ENCODE peak calls at places on chromosomes 6 and 20, in eight cellular contexts. One of them, this sample, is unnamed.

GRCh38 chr6:69732640-69733039 is 64.2 kb downstream of the LMBRD1 start:
- DNase-seq in CD8-positive, alpha-beta memory T cell: no peak
- DNase-seq in mesendoderm: no peak
- DNase-seq in IMR-90: no peak
- DNase-seq in mammary epithelial cell: no peak
- DNase-seq in SK-N-SH: no peak
- DNase-seq in pancreas: no peak
- DNase-seq in breast epithelium: no peak
- DNase-seq in this sample: no peak

GRCh38 chr20:34250005-34250404 is 8.8 kb downstream of the ASIP start:
- DNase-seq in CD8-positive, alpha-beta memory T cell: no peak
- DNase-seq in mesendoderm: no peak
- DNase-seq in IMR-90: no peak
- DNase-seq in mammary epithelial cell: no peak
- DNase-seq in SK-N-SH: no peak
- DNase-seq in pancreas: no peak
- DNase-seq in breast epithelium: no peak
- DNase-seq in this sample: no peak

GRCh38 chr6:52356017-52356416 is 5.9 kb upstream of the PAQR8 start:
- DNase-seq in CD8-positive, alpha-beta memory T cell: no peak
- DNase-seq in mesendoderm: no peak
- DNase-seq in IMR-90: no peak
- DNase-seq in mammary epithelial cell: no peak
- DNase-seq in SK-N-SH: no peak
- DNase-seq in pancreas: no peak
- DNase-seq in breast epithelium: no peak
- DNase-seq in this sample: no peak

GRCh38 chr6:12483712-12484111 is 193.6 kb downstream of the EDN1 start:
- DNase-seq in CD8-positive, alpha-beta memory T cell: no peak
- DNase-seq in mesendoderm: no peak
- DNase-seq in IMR-90: peak; percentile 99
- DNase-seq in mammary epithelial cell: peak; percentile 91
- DNase-seq in SK-N-SH: no peak
- DNase-seq in pancreas: no peak
- DNase-seq in breast epithelium: no peak
- DNase-seq in this sample: no peak

GRCh38 chr6:127513425-127513824 is 5.7 kb downstream of the MTCL3 start:
- DNase-seq in CD8-positive, alpha-beta memory T cell: no peak
- DNase-seq in mesendoderm: no peak
- DNase-seq in IMR-90: no peak
- DNase-seq in mammary epithelial cell: no peak
- DNase-seq in SK-N-SH: no peak
- DNase-seq in pancreas: no peak
- DNase-seq in breast epithelium: no peak
- DNase-seq in this sample: no peak

GRCh38 chr6:167759912-167760311 is 66.8 kb upstream of the AFDN start:
- DNase-seq in CD8-positive, alpha-beta memory T cell: no peak
- DNase-seq in mesendoderm: no peak
- DNase-seq in IMR-90: no peak
- DNase-seq in mammary epithelial cell: no peak
- DNase-seq in SK-N-SH: no peak
- DNase-seq in pancreas: no peak
- DNase-seq in breast epithelium: no peak
- DNase-seq in this sample: no peak

GRCh38 chr6:118198746-118199145 is 291.7 kb downstream of the SLC35F1 start:
- DNase-seq in CD8-positive, alpha-beta memory T cell: no peak
- DNase-seq in mesendoderm: no peak
- DNase-seq in IMR-90: peak; percentile 4
- DNase-seq in mammary epithelial cell: peak; percentile 58
- DNase-seq in SK-N-SH: no peak
- DNase-seq in pancreas: no peak
- DNase-seq in breast epithelium: no peak
- DNase-seq in this sample: no peak

GRCh38 chr20:25000268-25000801 is 7.8 kb upstream of the APMAP start:
- DNase-seq in CD8-positive, alpha-beta memory T cell: no peak
- DNase-seq in mesendoderm: no peak
- DNase-seq in IMR-90: peak; percentile 44
- DNase-seq in mammary epithelial cell: peak; percentile 89
- DNase-seq in SK-N-SH: no peak
- DNase-seq in pancreas: peak; percentile 86
- DNase-seq in breast epithelium: peak; percentile 84
- DNase-seq in this sample: no peak

GRCh38 chr20:60581606-60582005 is 623.4 kb downstream of the CDH26 start:
- DNase-seq in CD8-positive, alpha-beta memory T cell: no peak
- DNase-seq in mesendoderm: no peak
- DNase-seq in IMR-90: no peak
- DNase-seq in mammary epithelial cell: no peak
- DNase-seq in SK-N-SH: no peak
- DNase-seq in pancreas: no peak
- DNase-seq in breast epithelium: no peak
- DNase-seq in this sample: no peak

GRCh38 chr6:90080876-90081464 is 186.7 kb downstream of the GJA10 start:
- DNase-seq in CD8-positive, alpha-beta memory T cell: peak; percentile 42
- DNase-seq in mesendoderm: no peak
- DNase-seq in IMR-90: no peak
- DNase-seq in mammary epithelial cell: no peak
- DNase-seq in SK-N-SH: no peak
- DNase-seq in pancreas: no peak
- DNase-seq in breast epithelium: no peak
- DNase-seq in this sample: no peak

GRCh38 chr20:44495802-44496481 is 20.3 kb downstream of the TTPAL start:
- DNase-seq in CD8-positive, alpha-beta memory T cell: no peak
- DNase-seq in mesendoderm: no peak
- DNase-seq in IMR-90: peak; percentile 99
- DNase-seq in mammary epithelial cell: peak; percentile 99
- DNase-seq in SK-N-SH: no peak
- DNase-seq in pancreas: no peak
- DNase-seq in breast epithelium: no peak
- DNase-seq in this sample: no peak

GRCh38 chr6:162726997-162727346 is 594 bp downstream of the PRKN start:
- DNase-seq in CD8-positive, alpha-beta memory T cell: no peak
- DNase-seq in mesendoderm: peak; percentile 22
- DNase-seq in IMR-90: no peak
- DNase-seq in mammary epithelial cell: no peak
- DNase-seq in SK-N-SH: no peak
- DNase-seq in pancreas: no peak
- DNase-seq in breast epithelium: no peak
- DNase-seq in this sample: no peak

GRCh38 chr6:169495601-169496000 is 206.2 kb downstream of the WDR27 start:
- DNase-seq in CD8-positive, alpha-beta memory T cell: no peak
- DNase-seq in mesendoderm: no peak
- DNase-seq in IMR-90: peak; percentile 67
- DNase-seq in mammary epithelial cell: no peak
- DNase-seq in SK-N-SH: no peak
- DNase-seq in pancreas: no peak
- DNase-seq in breast epithelium: no peak
- DNase-seq in this sample: no peak

GRCh38 chr6:33721529-33721928 is 10.0 kb upstream of the UQCC2 start:
- DNase-seq in CD8-positive, alpha-beta memory T cell: no peak
- DNase-seq in mesendoderm: no peak
- DNase-seq in IMR-90: no peak
- DNase-seq in mammary epithelial cell: no peak
- DNase-seq in SK-N-SH: no peak
- DNase-seq in pancreas: no peak
- DNase-seq in breast epithelium: no peak
- DNase-seq in this sample: no peak

GRCh38 chr6:24154121-24154520 is 28.1 kb downstream of the NRSN1 start:
- DNase-seq in CD8-positive, alpha-beta memory T cell: no peak
- DNase-seq in mesendoderm: no peak
- DNase-seq in IMR-90: no peak
- DNase-seq in mammary epithelial cell: peak; percentile 15
- DNase-seq in SK-N-SH: no peak
- DNase-seq in pancreas: no peak
- DNase-seq in breast epithelium: no peak
- DNase-seq in this sample: no peak

GRCh38 chr6:137878810-137879285 is 11.8 kb downstream of the TNFAIP3 start:
- DNase-seq in CD8-positive, alpha-beta memory T cell: no peak
- DNase-seq in mesendoderm: peak; percentile 92
- DNase-seq in IMR-90: no peak
- DNase-seq in mammary epithelial cell: no peak
- DNase-seq in SK-N-SH: peak; percentile 36
- DNase-seq in pancreas: no peak
- DNase-seq in breast epithelium: no peak
- DNase-seq in this sample: no peak

GRCh38 chr6:114216789-114217467 is 125.9 kb downstream of the HS3ST5 start:
- DNase-seq in CD8-positive, alpha-beta memory T cell: no peak
- DNase-seq in mesendoderm: no peak
- DNase-seq in IMR-90: no peak
- DNase-seq in mammary epithelial cell: no peak
- DNase-seq in SK-N-SH: no peak
- DNase-seq in pancreas: no peak
- DNase-seq in breast epithelium: no peak
- DNase-seq in this sample: no peak

GRCh38 chr6:148265058-148265457 is 77.6 kb upstream of the SASH1 start:
- DNase-seq in CD8-positive, alpha-beta memory T cell: no peak
- DNase-seq in mesendoderm: peak; percentile 80
- DNase-seq in IMR-90: no peak
- DNase-seq in mammary epithelial cell: no peak
- DNase-seq in SK-N-SH: no peak
- DNase-seq in pancreas: peak; percentile 63
- DNase-seq in breast epithelium: no peak
- DNase-seq in this sample: no peak

DNA sequence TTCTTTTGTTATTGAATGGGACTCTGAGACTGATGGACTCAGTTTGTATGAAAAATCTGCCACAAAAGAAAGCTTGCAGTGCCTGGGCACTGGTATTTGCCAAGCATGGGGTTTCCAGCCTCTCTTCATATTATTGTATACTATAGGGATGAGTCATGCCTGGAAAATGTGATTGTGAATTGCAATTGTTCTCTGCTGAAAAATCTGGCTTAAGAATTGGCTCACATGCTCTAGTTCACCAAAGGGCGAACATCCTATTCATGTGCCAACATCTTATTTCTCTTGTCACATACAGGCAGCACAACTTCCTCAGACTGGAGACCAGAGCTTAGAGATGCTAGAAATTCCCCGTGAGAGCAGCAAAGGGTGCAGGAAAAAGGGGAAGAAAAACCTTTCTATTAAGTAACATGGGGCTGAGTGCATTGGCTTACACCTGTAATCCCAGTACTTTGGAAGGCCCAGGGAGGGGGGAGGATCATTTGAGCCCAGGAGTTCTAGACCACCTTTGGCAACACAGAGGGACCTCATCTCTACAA is 103.6 kb upstream of the KCNK16 start:
- DNase-seq in CD8-positive, alpha-beta memory T cell: no peak
- DNase-seq in mesendoderm: peak; percentile 32
- DNase-seq in IMR-90: peak; percentile 33
- DNase-seq in mammary epithelial cell: peak; percentile 91
- DNase-seq in SK-N-SH: no peak
- DNase-seq in pancreas: no peak
- DNase-seq in breast epithelium: no peak
- DNase-seq in this sample: no peak
- H3K27ac ChIP-seq in CD8-positive, alpha-beta memory T cell: no peak overlapping the region
- H3K27ac ChIP-seq in mesendoderm: no peak overlapping the region
- H3K27ac ChIP-seq in IMR-90: no peak overlapping the region
- H3K27ac ChIP-seq in mammary epithelial cell: peak overlapping the region; percentile 97
- H3K27ac ChIP-seq in SK-N-SH: peak overlapping the region; percentile 48
- H3K27ac ChIP-seq in pancreas: no peak overlapping the region
- H3K27ac ChIP-seq in breast epithelium: no peak overlapping the region
- H3K27ac ChIP-seq in this sample: no peak overlapping the region

DNA sequence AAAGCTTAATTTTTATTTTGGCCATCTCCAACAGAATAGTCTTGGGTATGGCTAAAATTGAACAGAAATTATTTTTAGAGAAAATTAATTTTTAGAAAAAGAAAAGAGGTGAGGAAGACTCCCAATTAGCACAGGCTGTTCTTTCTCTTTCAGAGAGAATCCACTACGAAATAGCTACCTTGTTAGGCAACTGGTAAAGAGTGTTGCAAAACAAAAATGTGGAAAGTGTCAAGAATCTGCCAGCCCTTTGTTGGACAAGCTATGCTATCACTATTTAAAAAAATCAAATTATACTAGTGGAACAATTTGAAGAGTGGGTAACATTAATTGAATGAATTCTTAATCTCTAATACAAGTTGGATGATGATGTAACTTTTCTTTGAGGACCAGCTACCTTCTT is 19.2 kb upstream of the ZSCAN9 start:
- DNase-seq in CD8-positive, alpha-beta memory T cell: no peak
- DNase-seq in mesendoderm: no peak
- DNase-seq in IMR-90: no peak
- DNase-seq in mammary epithelial cell: no peak
- DNase-seq in SK-N-SH: no peak
- DNase-seq in pancreas: no peak
- DNase-seq in breast epithelium: no peak
- DNase-seq in this sample: no peak
- H3K27me3 ChIP-seq in CD8-positive, alpha-beta memory T cell: peaks cover 45% of the 10 kb centered on the region
- H3K27me3 ChIP-seq in mesendoderm: peaks cover 26% of the 10 kb centered on the region
- H3K27me3 ChIP-seq in IMR-90: peaks cover 32% of the 10 kb centered on the region
- H3K27me3 ChIP-seq in mammary epithelial cell: no peaks in the 10 kb centered on the region
- H3K27me3 ChIP-seq in SK-N-SH: peaks cover 42% of the 10 kb centered on the region
- H3K27me3 ChIP-seq in pancreas: peaks cover 7% of the 10 kb centered on the region
- H3K27me3 ChIP-seq in breast epithelium: no peaks in the 10 kb centered on the region
- H3K27me3 ChIP-seq in this sample: no peaks in the 10 kb centered on the region

GRCh38 chr6:157265186-157265585 is 58.1 kb downstream of the TMEM242 start:
- DNase-seq in CD8-positive, alpha-beta memory T cell: no peak
- DNase-seq in mesendoderm: no peak
- DNase-seq in IMR-90: no peak
- DNase-seq in mammary epithelial cell: no peak
- DNase-seq in SK-N-SH: no peak
- DNase-seq in pancreas: no peak
- DNase-seq in breast epithelium: no peak
- DNase-seq in this sample: no peak
- H3K27ac ChIP-seq in CD8-positive, alpha-beta memory T cell: no peak overlapping the region
- H3K27ac ChIP-seq in mesendoderm: no peak overlapping the region
- H3K27ac ChIP-seq in IMR-90: no peak overlapping the region
- H3K27ac ChIP-seq in mammary epithelial cell: no peak overlapping the region
- H3K27ac ChIP-seq in SK-N-SH: no peak overlapping the region
- H3K27ac ChIP-seq in pancreas: no peak overlapping the region
- H3K27ac ChIP-seq in breast epithelium: no peak overlapping the region
- H3K27ac ChIP-seq in this sample: no peak overlapping the region

GRCh38 chr6:151905854-151906253 is 98.4 kb downstream of the ESR1 start:
- DNase-seq in CD8-positive, alpha-beta memory T cell: no peak
- DNase-seq in mesendoderm: no peak
- DNase-seq in IMR-90: no peak
- DNase-seq in mammary epithelial cell: no peak
- DNase-seq in SK-N-SH: no peak
- DNase-seq in pancreas: no peak
- DNase-seq in breast epithelium: no peak
- DNase-seq in this sample: no peak

GRCh38 chr6:151905072-151905471 is 97.6 kb downstream of the ESR1 start:
- DNase-seq in CD8-positive, alpha-beta memory T cell: no peak
- DNase-seq in mesendoderm: no peak
- DNase-seq in IMR-90: no peak
- DNase-seq in mammary epithelial cell: no peak
- DNase-seq in SK-N-SH: no peak
- DNase-seq in pancreas: no peak
- DNase-seq in breast epithelium: no peak
- DNase-seq in this sample: no peak

GRCh38 chr6:151900897-151901485 is 93.5 kb downstream of the ESR1 start:
- DNase-seq in CD8-positive, alpha-beta memory T cell: no peak
- DNase-seq in mesendoderm: no peak
- DNase-seq in IMR-90: no peak
- DNase-seq in mammary epithelial cell: no peak
- DNase-seq in SK-N-SH: no peak
- DNase-seq in pancreas: no peak
- DNase-seq in breast epithelium: peak; percentile 79
- DNase-seq in this sample: no peak

GRCh38 chr6:151900256-151900655 is 92.8 kb downstream of the ESR1 start:
- DNase-seq in CD8-positive, alpha-beta memory T cell: no peak
- DNase-seq in mesendoderm: no peak
- DNase-seq in IMR-90: no peak
- DNase-seq in mammary epithelial cell: no peak
- DNase-seq in SK-N-SH: no peak
- DNase-seq in pancreas: no peak
- DNase-seq in breast epithelium: no peak
- DNase-seq in this sample: no peak

GRCh38 chr6:151904631-151905030 is 97.1 kb downstream of the ESR1 start:
- DNase-seq in CD8-positive, alpha-beta memory T cell: no peak
- DNase-seq in mesendoderm: no peak
- DNase-seq in IMR-90: no peak
- DNase-seq in mammary epithelial cell: no peak
- DNase-seq in SK-N-SH: no peak
- DNase-seq in pancreas: no peak
- DNase-seq in breast epithelium: no peak
- DNase-seq in this sample: no peak
- H3K27me3 ChIP-seq in CD8-positive, alpha-beta memory T cell: no peaks in the 10 kb centered on the region
- H3K27me3 ChIP-seq in mesendoderm: no peaks in the 10 kb centered on the region
- H3K27me3 ChIP-seq in IMR-90: no peaks in the 10 kb centered on the region
- H3K27me3 ChIP-seq in mammary epithelial cell: no peaks in the 10 kb centered on the region
- H3K27me3 ChIP-seq in SK-N-SH: no peaks in the 10 kb centered on the region
- H3K27me3 ChIP-seq in pancreas: no peaks in the 10 kb centered on the region
- H3K27me3 ChIP-seq in breast epithelium: no peaks in the 10 kb centered on the region
- H3K27me3 ChIP-seq in this sample: peaks cover 3% of the 10 kb centered on the region